ENCODE peak calls at places on chromosomes 6 and 20, in nine cellular contexts. K is mesendoderm; A is trophoblast cell; B is right lobe of liver; W is lung; J is CD8-positive, alpha-beta T cell; M is neural progenitor cell; F is spleen; O is HCT116. Z is an unnamed sample. For H3K4me1, the result is how much of the 10 kb centered on the place peaks cover.

GRCh38 chr6:2103644-2104523 is 141.5 kb downstream of the GMDS start:
- DNase-seq in A (peak), J (no peak), F (no peak), K (peak), W (no peak), B (peak), M (no peak), O (peak), Z (no peak)

GRCh38 chr6:88536056-88536455 is 369.9 kb upstream of the CNR1 start:
- DNase-seq in F (no peak), B (no peak), M (no peak), K (no peak), O (no peak), J (no peak), W (no peak), A (no peak), Z (no peak)

GRCh38 chr20:17938889-17939619 is 29.5 kb downstream of the SNX5 start:
- DNase-seq in A (peak), F (peak), B (peak), W (peak), O (peak), K (peak), J (peak), M (peak), Z (peak)

GRCh38 chr6:20661721-20662120 is 127.5 kb downstream of the CDKAL1 start:
- DNase-seq in B (no peak), A (no peak), O (no peak), F (no peak), J (no peak), W (no peak), M (no peak), K (no peak), Z (no peak)

GRCh38 chr20:51661609-51662178 is 106.5 kb downstream of the ATP9A start:
- DNase-seq in J (peak), W (no peak), O (peak), A (peak), F (no peak), M (no peak), K (peak), B (no peak), Z (no peak)

GRCh38 chr20:58906894-58907293 is 54.4 kb downstream of the GNAS start:
- DNase-seq in F (no peak), W (no peak), O (no peak), M (no peak), K (no peak), J (no peak), A (peak), B (no peak), Z (peak)

GRCh38 chr6:3341467-3341866 is 82.7 kb downstream of the PSMG4 start:
- DNase-seq in K (peak), W (no peak), O (no peak), J (no peak), A (no peak), F (no peak), B (no peak), M (peak), Z (no peak)

GRCh38 chr20:45206746-45207145 is at the start of gene SEMG1:
- DNase-seq in B (no peak), F (no peak), W (no peak), O (no peak), K (peak), M (no peak), J (no peak), A (no peak), Z (no peak)

GRCh38 chr20:4468114-4468513 is 253.6 kb upstream of the PRND start:
- DNase-seq in A (peak), K (no peak), B (no peak), J (no peak), W (no peak), F (no peak), O (no peak), M (no peak), Z (no peak)

GRCh38 chr6:14324042-14324441 is 206.5 kb downstream of the CD83 start:
- DNase-seq in K (no peak), M (no peak), A (no peak), W (no peak), O (no peak), F (no peak), J (no peak), B (no peak), Z (no peak)

GRCh38 chr6:66149132-66149531 is 442.1 kb upstream of the EYS start:
- DNase-seq in W (no peak), O (no peak), M (no peak), B (no peak), F (no peak), K (no peak), J (no peak), A (no peak), Z (no peak)

GRCh38 chr20:49283176-49283702 is 5.4 kb upstream of the ZNFX1 start:
- DNase-seq in B (no peak), W (no peak), O (no peak), F (no peak), J (no peak), K (peak), A (no peak), M (no peak), Z (no peak)
- H3K4me1 ChIP-seq in B (under half), W (under half), O (half or more), F (half or more), J (under half), K (under half), A (under half), M (half or more), Z (under half)

GRCh38 chr20:50589548-50590347 is 79.6 kb downstream of the PTPN1 start:
- DNase-seq in O (no peak), K (no peak), W (no peak), B (no peak), J (no peak), M (no peak), F (peak), A (no peak), Z (no peak)
- H3K4me1 ChIP-seq in O (under half), K (under half), W (under half), B (under half), J (under half), M (under half), F (under half), A (under half), Z (under half)

GRCh38 chr6:158006821-158007570 is 25.3 kb downstream of the SYNJ2 start:
- DNase-seq in W (no peak), M (no peak), F (peak), O (no peak), A (no peak), B (peak), J (no peak), K (no peak), Z (no peak)

GRCh38 chr6:158009935-158010585 is 28.4 kb downstream of the SYNJ2 start:
- DNase-seq in J (no peak), W (no peak), B (peak), F (peak), K (no peak), A (no peak), O (no peak), M (no peak), Z (no peak)

GRCh38 chr6:158011478-158011920 is 29.8 kb downstream of the SYNJ2 start:
- DNase-seq in J (no peak), A (no peak), M (no peak), O (no peak), W (no peak), B (peak), K (no peak), F (peak), Z (no peak)

GRCh38 chr6:158010591-158011477 is 29.2 kb downstream of the SYNJ2 start:
- DNase-seq in W (no peak), A (no peak), J (no peak), M (no peak), O (no peak), B (peak), F (peak), K (no peak), Z (no peak)

GRCh38 chr6:158008894-158009891 is 27.5 kb downstream of the SYNJ2 start:
- DNase-seq in A (no peak), J (no peak), M (no peak), W (no peak), O (no peak), K (no peak), B (peak), F (peak), Z (no peak)
- H3K4me1 ChIP-seq in A (under half), J (under half), M (under half), W (under half), O (under half), K (under half), B (under half), F (half or more), Z (under half)

DNA sequence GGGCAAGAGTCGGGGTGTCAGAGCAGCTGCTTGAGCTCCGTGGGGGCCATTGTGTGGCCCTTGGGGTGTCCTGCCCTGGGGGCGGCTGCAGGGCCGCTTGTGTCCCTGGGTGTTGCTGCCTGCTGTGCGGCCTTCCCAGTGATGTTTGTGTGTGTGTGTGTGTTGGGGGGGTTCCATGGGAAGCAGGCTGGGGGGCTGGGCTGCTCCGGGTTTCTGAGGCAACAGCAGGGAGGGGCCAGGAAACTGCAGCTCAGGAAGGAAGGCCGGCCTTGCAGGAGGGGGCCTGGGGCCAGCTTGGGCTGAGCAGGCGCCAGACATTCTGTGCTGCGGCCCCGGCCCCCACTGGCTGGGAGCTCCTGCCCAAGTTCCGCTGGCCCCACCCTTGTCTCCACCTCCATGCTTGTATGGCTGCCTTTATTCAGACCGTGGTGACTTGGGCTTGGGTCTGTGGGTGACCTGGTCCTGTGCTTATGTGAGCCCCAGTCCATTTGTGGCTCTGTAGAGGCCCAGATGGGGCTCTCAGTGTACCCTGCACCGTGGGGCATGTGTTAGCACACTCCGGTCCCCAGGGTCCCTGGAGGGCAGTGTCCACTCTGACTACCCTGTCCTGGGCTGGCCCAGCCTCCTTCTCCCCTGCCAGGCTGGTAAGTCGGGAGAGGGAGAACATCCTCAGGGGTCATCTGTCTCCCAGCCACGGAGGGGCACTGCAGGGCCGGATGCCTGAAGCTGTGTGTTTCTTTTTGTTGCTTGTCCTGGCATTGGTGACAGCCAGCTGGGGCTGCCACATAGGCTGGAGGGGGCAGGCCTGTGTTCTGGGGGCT is 4.6 kb upstream of the SOX18 start:
- DNase-seq in A (no peak), B (peak), W (no peak), F (peak), J (no peak), K (peak), M (peak), O (peak), Z (no peak)
- H3K4me1 ChIP-seq in A (under half), B (under half), W (under half), F (half or more), J (under half), K (under half), M (under half), O (under half), Z (under half)

GRCh38 chr20:53889411-53890148 is 180.8 kb downstream of the BCAS1 start:
- DNase-seq in B (no peak), M (no peak), A (no peak), J (no peak), F (no peak), O (no peak), W (no peak), K (no peak), Z (no peak)
- H3K4me1 ChIP-seq in B (under half), M (under half), A (under half), J (under half), F (under half), O (under half), W (under half), K (under half), Z (under half)

DNA sequence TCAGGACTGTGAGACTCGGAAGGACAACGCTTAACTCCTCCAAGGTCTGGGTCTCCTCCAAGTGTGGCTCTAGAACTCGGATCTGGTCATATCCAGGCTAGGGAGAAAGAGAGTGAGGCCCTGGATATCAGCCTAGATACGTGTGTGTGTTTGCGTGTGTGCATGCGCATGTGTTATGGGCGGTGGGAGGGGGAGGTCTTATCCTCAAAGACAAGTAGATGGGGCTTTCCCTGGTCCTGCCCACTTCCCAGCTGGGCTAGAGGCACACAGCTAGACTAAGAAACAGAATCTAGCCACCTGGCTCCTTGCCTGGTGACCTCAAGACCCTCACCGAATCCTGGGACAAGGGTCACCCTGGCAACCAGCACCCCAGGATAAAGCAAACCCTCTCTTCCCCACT is 13.2 kb downstream of the CPNE5 start:
- DNase-seq in A (no peak), M (no peak), J (no peak), O (no peak), B (no peak), W (no peak), F (no peak), K (no peak), Z (no peak)
- H3K4me1 ChIP-seq in A (half or more), M (under half), J (under half), O (under half), B (under half), W (under half), F (half or more), K (under half), Z (under half)